ENCODE peak calls at places on chromosomes 11 and 22, in seven cellular contexts. H is vagina; V is ovary; B is MCF 10A; E is activated effector memory CD4-positive, alpha-beta T cell treated with Interleukin-2 at 50 U/mL for 16 hours; J is fibroblast of mammary gland; C is kidney glomerular epithelial cell. O is an unnamed sample.

GRCh38 chr11:130904380-130904779 is 11.9 kb downstream of the SNX19 start:
- DNase-seq in H (no peak), J (peak), C (no peak), V (no peak), B (peak), E (no peak), O (no peak)

GRCh38 chr22:43262990-43263644 is 76.2 kb upstream of the TTLL12 start:
- DNase-seq in E (peak), B (no peak), C (no peak), J (no peak), H (no peak), V (peak), O (no peak)

GRCh38 chr22:45424241-45424731 is 10.8 kb downstream of the RIBC2 start:
- DNase-seq in H (no peak), E (no peak), C (no peak), B (no peak), V (no peak), J (no peak), O (no peak)

GRCh38 chr11:28461338-28461737 is 353.1 kb downstream of the METTL15 start:
- DNase-seq in H (no peak), B (peak), C (no peak), V (no peak), J (peak), E (no peak), O (no peak)

GRCh38 chr22:25166266-25167056 is 33.2 kb upstream of the CRYBB3 start:
- DNase-seq in C (no peak), V (no peak), E (no peak), H (no peak), J (no peak), B (no peak), O (no peak)

GRCh38 chr11:73330569-73331093 is 22.6 kb downstream of the ARHGEF17 start:
- DNase-seq in V (no peak), E (no peak), H (no peak), J (peak), B (peak), C (peak), O (no peak)

GRCh38 chr22:29326481-29326880 is 11.0 kb upstream of the RASL10A start:
- DNase-seq in H (no peak), B (no peak), J (no peak), V (no peak), E (no peak), C (no peak), O (no peak)

GRCh38 chr22:40216041-40216756 is 38.5 kb downstream of the TNRC6B start:
- DNase-seq in B (no peak), V (no peak), E (no peak), H (no peak), C (no peak), J (no peak), O (no peak)

GRCh38 chr11:105179542-105180278 is 40.1 kb upstream of the CARD18 start:
- DNase-seq in B (no peak), V (no peak), E (no peak), J (no peak), C (no peak), H (no peak), O (no peak)

GRCh38 chr11:37657645-37658044 is 1059.6 kb upstream of the RAG2 start:
- DNase-seq in H (no peak), E (no peak), B (peak), J (peak), V (no peak), C (peak), O (no peak)

GRCh38 chr11:128424867-128425285 is 162.5 kb downstream of the ETS1 start:
- DNase-seq in V (peak), E (no peak), J (peak), H (no peak), B (no peak), C (no peak), O (no peak)

GRCh38 chr11:10398525-10398924 is 56.5 kb upstream of the AMPD3 start:
- DNase-seq in E (no peak), J (no peak), H (no peak), B (no peak), V (no peak), C (no peak), O (no peak)

GRCh38 chr11:130606181-130606580 is 157.7 kb downstream of the ADAMTS15 start:
- DNase-seq in B (no peak), J (peak), V (no peak), C (no peak), E (no peak), H (no peak), O (peak)

GRCh38 chr11:112785104-112785503 is 176.1 kb upstream of the NCAM1 start:
- DNase-seq in C (no peak), E (no peak), H (no peak), B (peak), J (peak), V (no peak), O (no peak)

GRCh38 chr22:43897751-43898261 is 6.0 kb upstream of the PNPLA5 start:
- DNase-seq in E (no peak), J (peak), V (no peak), B (no peak), H (no peak), C (no peak), O (peak)

GRCh38 chr11:29260939-29261705 is 755.7 kb downstream of the KCNA4 start:
- DNase-seq in E (no peak), B (peak), C (peak), V (no peak), H (no peak), J (peak), O (peak)

GRCh38 chr22:32780726-32781310 is 20.7 kb upstream of the TIMP3 start:
- DNase-seq in V (no peak), B (no peak), H (no peak), E (no peak), C (no peak), J (no peak), O (no peak)

GRCh38 chr22:32706149-32706548 is 95.4 kb upstream of the TIMP3 start:
- DNase-seq in B (no peak), E (no peak), H (no peak), V (no peak), J (peak), C (no peak), O (peak)

GRCh38 chr11:13339196-13340153 is 61.9 kb downstream of the BMAL1 start:
- DNase-seq in J (peak), B (peak), H (no peak), V (peak), E (peak), C (peak), O (peak)